ENCODE peak calls at places on chromosome 2, in six cellular contexts. F is Calu3, A is heart right ventricle, B is tibial artery, G is astrocyte of the spinal cord, Z is neural crest cell. U is an unnamed sample.

GRCh38 chr2:109124982-109125594 is 3.9 kb upstream of the SH3RF3 start:
- DNase-seq in G (no peak), F (peak), Z (no peak), B (no peak), A (no peak), U (no peak)

GRCh38 chr2:240060977-240061591 is 7.8 kb upstream of the OR6B3 start:
- DNase-seq in G (peak), B (no peak), F (peak), A (no peak), Z (peak), U (peak)

GRCh38 chr2:162199913-162200312 is 43.3 kb downstream of the FAP start:
- DNase-seq in Z (no peak), B (no peak), G (no peak), F (no peak), A (no peak), U (no peak)

GRCh38 chr2:172087191-172087779 is 2.0 kb downstream of the DLX1 start:
- DNase-seq in G (no peak), A (no peak), F (no peak), Z (peak), B (no peak), U (no peak)

GRCh38 chr2:156321243-156321904 is 11.1 kb downstream of the NR4A2 start:
- DNase-seq in A (no peak), B (no peak), Z (no peak), G (no peak), F (no peak), U (no peak)

GRCh38 chr2:113686537-113686936 is 59.5 kb downstream of the RABL2A start:
- DNase-seq in F (no peak), G (peak), B (no peak), A (no peak), Z (no peak), U (no peak)

GRCh38 chr2:241702405-241703127 is 727 bp downstream of the ING5 start:
- DNase-seq in F (peak), A (peak), Z (peak), G (peak), B (peak), U (no peak)

GRCh38 chr2:134839649-134840048 is 1.2 kb downstream of the ACMSD start:
- DNase-seq in A (no peak), G (no peak), Z (no peak), B (no peak), F (no peak), U (no peak)

GRCh38 chr2:95057535-95058453 is 32.3 kb downstream of the MAL start:
- DNase-seq in A (no peak), Z (peak), B (peak), G (no peak), F (no peak), U (no peak)

GRCh38 chr2:233973786-233974185 is 56.6 kb downstream of the TRPM8 start:
- DNase-seq in F (no peak), G (no peak), B (no peak), Z (no peak), A (no peak), U (no peak)

GRCh38 chr2:121804340-121804739 is 48.9 kb downstream of the TSN start:
- DNase-seq in B (no peak), Z (no peak), G (peak), F (peak), A (no peak), U (no peak)

GRCh38 chr2:145158051-145158586 is 638.2 kb upstream of the ZEB2 start:
- DNase-seq in B (peak), Z (no peak), A (peak), F (peak), G (peak), U (no peak)

GRCh38 chr2:133157141-133157540 is 411.1 kb downstream of the NCKAP5 start:
- DNase-seq in Z (no peak), B (no peak), F (no peak), G (no peak), A (no peak), U (no peak)

GRCh38 chr2:191009541-191010374 is 4.2 kb downstream of the STAT1 start:
- DNase-seq in Z (no peak), G (no peak), F (no peak), B (no peak), A (no peak), U (no peak)

GRCh38 chr2:25740810-25741381 is 67.5 kb upstream of the DTNB start:
- DNase-seq in G (peak), A (no peak), B (no peak), F (no peak), Z (no peak), U (no peak)

GRCh38 chr2:149587950-149588487 is 444 bp upstream of the MMADHC start:
- DNase-seq in Z (no peak), F (no peak), G (no peak), A (no peak), B (no peak), U (no peak)

GRCh38 chr2:133579295-133579694 is 11.0 kb upstream of the NCKAP5 start:
- DNase-seq in B (no peak), G (peak), A (peak), F (peak), Z (no peak), U (no peak)

GRCh38 chr2:182818541-182819308 is 47.7 kb downstream of the FRZB start:
- DNase-seq in A (no peak), Z (peak), G (no peak), B (no peak), F (no peak), U (no peak)

GRCh38 chr2:114609203-114609602 is 166.8 kb downstream of the DPP10 start:
- DNase-seq in Z (no peak), F (no peak), B (no peak), A (no peak), G (no peak), U (no peak)

GRCh38 chr2:234919711-234920110 is 32.1 kb upstream of the SH3BP4 start:
- DNase-seq in Z (no peak), A (no peak), B (no peak), F (peak), G (peak), U (no peak)

GRCh38 chr2:98578231-98578630 is 30.1 kb downstream of the COA5 start:
- DNase-seq in G (no peak), A (no peak), F (no peak), B (no peak), Z (no peak), U (no peak)

GRCh38 chr2:98576666-98577312 is 31.5 kb downstream of the COA5 start:
- DNase-seq in Z (no peak), G (no peak), A (no peak), B (no peak), F (no peak), U (no peak)

GRCh38 chr2:98580656-98581284 is 27.5 kb downstream of the COA5 start:
- DNase-seq in A (no peak), G (no peak), B (no peak), Z (no peak), F (no peak), U (no peak)

GRCh38 chr2:98579926-98580325 is 28.4 kb downstream of the COA5 start:
- DNase-seq in A (no peak), F (no peak), B (no peak), G (no peak), Z (no peak), U (no peak)

GRCh38 chr2:98577313-98577712 is 31.0 kb downstream of the COA5 start:
- DNase-seq in F (no peak), Z (no peak), A (no peak), G (no peak), B (no peak), U (no peak)
- TF ChIP-seq CTCF in F (no peak), Z (peak), A (peak), G (peak), B (no peak), U (no peak)

GRCh38 chr2:207230261-207231105 is 64.7 kb upstream of the KLF7 start:
- DNase-seq in G (peak), A (no peak), F (no peak), Z (no peak), B (no peak), U (no peak)
- TF ChIP-seq CTCF in G (peak), A (peak), F (no peak), Z (peak), B (peak), U (peak)

GRCh38 chr2:7725132-7725849 is 808.1 kb downstream of the RNF144A start:
- DNase-seq in B (no peak), F (no peak), Z (no peak), G (peak), A (no peak), U (no peak)
- TF ChIP-seq CTCF in B (no peak), F (no peak), Z (no peak), G (peak), A (peak), U (no peak)

DNA sequence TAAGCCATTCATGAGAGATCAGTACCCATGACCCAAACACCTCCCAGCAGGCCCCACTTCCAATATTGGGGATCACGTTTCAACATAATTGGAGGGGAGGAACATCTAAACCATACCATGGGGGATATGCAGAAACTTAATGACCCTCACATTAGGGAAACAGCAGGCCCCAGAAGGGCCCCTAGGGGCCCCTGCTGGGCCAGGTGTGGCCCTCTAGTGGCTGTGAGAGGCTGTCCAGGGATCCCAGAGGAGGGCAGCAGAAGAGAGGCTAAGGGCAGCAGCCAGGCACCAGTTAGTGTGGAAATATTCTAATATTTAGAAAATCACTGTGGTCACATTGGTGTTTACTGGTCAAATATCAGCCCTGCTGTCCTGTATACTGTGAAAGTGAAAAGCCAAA is 49.3 kb upstream of the ANKRD44 start:
- DNase-seq in A (no peak), Z (no peak), G (no peak), B (no peak), F (no peak), U (no peak)
- TF ChIP-seq CTCF in A (no peak), Z (no peak), G (no peak), B (no peak), F (no peak), U (peak)

DNA sequence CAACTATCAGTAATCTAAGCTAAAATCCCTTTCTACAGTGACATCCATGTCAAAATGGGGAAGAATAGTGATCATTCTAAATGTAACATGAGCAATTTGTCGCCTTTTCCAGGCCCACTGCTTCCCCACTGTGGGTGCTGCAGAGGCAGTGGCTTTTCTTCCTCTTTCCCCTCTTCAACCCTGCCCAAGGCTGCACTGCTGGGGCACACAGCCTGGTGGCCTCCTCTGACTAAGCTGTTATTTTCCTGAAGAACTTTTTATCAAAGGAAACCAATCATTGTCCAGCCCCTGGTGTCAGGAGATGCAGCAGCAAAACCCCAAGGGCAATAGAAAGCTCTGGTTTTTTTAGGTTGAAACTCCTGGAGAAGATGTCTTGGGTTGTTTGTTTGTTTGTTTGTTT is 117.6 kb upstream of the KLF7 start:
- DNase-seq in B (peak), F (no peak), Z (no peak), G (no peak), A (no peak), U (no peak)
- TF ChIP-seq CTCF in B (no peak), F (no peak), Z (no peak), G (no peak), A (peak), U (no peak)

GRCh38 chr2:74080346-74080745 is 67.4 kb downstream of the BOLA3 start:
- DNase-seq in A (no peak), F (no peak), B (no peak), Z (no peak), G (no peak), U (no peak)
- TF ChIP-seq CTCF in A (peak), F (no peak), B (no peak), Z (no peak), G (no peak), U (no peak)

GRCh38 chr2:238106339-238106697 is 6.2 kb downstream of the ESPNL start:
- DNase-seq in Z (no peak), G (no peak), A (no peak), F (no peak), B (no peak), U (no peak)

GRCh38 chr2:238108423-238109201 is 8.5 kb downstream of the ESPNL start:
- DNase-seq in B (peak), Z (no peak), A (no peak), G (no peak), F (no peak), U (no peak)

GRCh38 chr2:238107525-238108422 is 7.6 kb downstream of the ESPNL start:
- DNase-seq in Z (no peak), A (no peak), B (peak), F (no peak), G (no peak), U (no peak)

GRCh38 chr2:238105506-238106338 is 5.6 kb downstream of the ESPNL start:
- DNase-seq in Z (no peak), A (no peak), F (no peak), G (no peak), B (peak), U (no peak)

DNA sequence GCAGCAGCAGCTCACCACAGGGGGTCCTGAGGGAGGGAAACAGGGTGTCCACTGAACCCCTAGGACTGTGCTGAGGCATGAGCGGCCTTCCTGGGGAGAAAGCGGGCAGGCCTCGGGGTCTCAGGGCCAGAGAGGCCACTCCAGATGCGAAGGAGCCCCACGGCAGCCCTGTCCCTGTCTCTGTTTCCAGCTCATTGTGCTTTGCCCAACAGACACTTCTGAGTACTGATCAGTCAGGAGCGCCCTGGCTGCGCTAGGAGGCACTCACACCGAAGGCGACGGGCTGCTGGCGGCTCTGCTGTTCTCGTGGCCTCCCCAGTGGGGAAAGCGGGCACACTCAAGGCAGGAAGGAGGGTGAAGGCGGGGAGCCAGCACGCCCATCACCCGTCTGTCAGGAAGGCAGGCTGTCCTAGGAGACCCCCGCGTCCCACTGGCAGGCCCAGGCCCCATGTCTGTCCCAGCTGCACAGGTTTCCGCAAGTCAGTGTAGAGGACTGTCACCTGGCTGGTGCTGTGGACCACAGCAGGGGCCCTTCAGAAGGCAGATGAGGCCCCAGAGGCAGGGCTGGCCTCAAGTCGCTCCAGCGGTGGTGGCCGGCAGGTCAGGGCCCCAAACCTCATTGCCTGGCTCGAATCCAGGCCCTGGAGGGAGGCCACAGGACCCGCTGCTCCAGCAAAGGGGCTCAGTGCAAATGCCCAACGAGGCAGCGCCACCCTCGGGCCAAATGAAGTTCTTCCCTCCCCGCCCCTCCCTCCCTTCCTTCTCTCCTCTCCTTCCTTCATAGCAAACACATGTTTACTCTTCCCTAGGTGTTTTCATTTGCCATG is 6.8 kb downstream of the ESPNL start:
- DNase-seq in Z (no peak), F (peak), A (no peak), G (no peak), B (peak), U (no peak)
- TF ChIP-seq CTCF in Z (peak), F (peak), A (peak), G (peak), B (no peak), U (peak)

GRCh38 chr2:108069515-108070310 is 83.4 kb downstream of the SLC5A7 start:
- DNase-seq in B (no peak), G (no peak), F (peak), Z (no peak), A (no peak), U (no peak)
- TF ChIP-seq CTCF in B (no peak), G (no peak), F (peak), Z (peak), A (no peak), U (peak)

GRCh38 chr2:152189622-152190495 is 14.3 kb upstream of the STAM2 start:
- DNase-seq in Z (peak), G (peak), A (peak), F (peak), B (peak), U (no peak)
- TF ChIP-seq CTCF in Z (peak), G (peak), A (peak), F (peak), B (peak), U (peak)